ENCODE peak calls at places on chromosomes 2 and 18, in five cellular contexts. A, N, I, J and U are unnamed samples.

GRCh38 chr2:160324161-160324768 is 124.2 kb upstream of the ITGB6 start:
- DNase-seq in A (peak; percentile 63), J (peak; percentile 15), N (peak; percentile 56), I (peak; percentile 49), U (peak; percentile 29)

GRCh38 chr18:34018358-34018757 is 206.4 kb downstream of the NOL4 start:
- DNase-seq in N (no peak), A (no peak), J (no peak), I (no peak), U (no peak)

GRCh38 chr2:231102772-231103171 is 22.1 kb downstream of the HTR2B start:
- DNase-seq in N (no peak), I (no peak), A (no peak), J (no peak), U (no peak)

GRCh38 chr2:68806511-68807109 is 64.6 kb downstream of the BMP10 start:
- DNase-seq in I (no peak), N (peak; percentile 20), A (no peak), J (no peak), U (no peak)

GRCh38 chr2:20506281-20506685 is 59.4 kb downstream of the RHOB start:
- DNase-seq in I (no peak), A (no peak), N (no peak), J (no peak), U (no peak)

GRCh38 chr2:239697765-239698164 is 296.9 kb upstream of the HDAC4 start:
- DNase-seq in A (no peak), N (no peak), I (no peak), J (no peak), U (no peak)

GRCh38 chr2:180980943-180981898 is 816 bp downstream of the UBE2E3 start:
- DNase-seq in N (no peak), J (no peak), I (peak; percentile 55), A (no peak), U (no peak)

GRCh38 chr18:66819235-66819634 is 215.3 kb upstream of the CDH19 start:
- DNase-seq in I (no peak), A (no peak), N (no peak), J (no peak), U (no peak)

GRCh38 chr2:105573910-105574655 is 170.6 kb upstream of the NCK2 start:
- DNase-seq in I (no peak), N (no peak), J (no peak), A (no peak), U (no peak)

GRCh38 chr2:172489682-172490081 is 62.3 kb downstream of the ITGA6 start:
- DNase-seq in N (no peak), I (no peak), J (no peak), A (no peak), U (no peak)

GRCh38 chr2:240149943-240150784 is 9.7 kb upstream of the OTOS start:
- DNase-seq in N (no peak), I (peak; percentile 40), A (no peak), J (peak; percentile 71), U (peak; percentile 22)

GRCh38 chr2:183063083-183063482 is 15.5 kb upstream of the DUSP19 start:
- DNase-seq in A (no peak), N (no peak), I (no peak), J (peak; percentile 31), U (no peak)

GRCh38 chr2:193891021-193891420 is 1696.3 kb upstream of the TMEFF2 start:
- DNase-seq in N (no peak), I (no peak), A (no peak), J (no peak), U (no peak)

GRCh38 chr2:197952540-197953202 is 148.3 kb downstream of the PLCL1 start:
- DNase-seq in N (no peak), J (no peak), I (no peak), A (no peak), U (no peak)

GRCh38 chr2:118833716-118834439 is 13.6 kb downstream of the EN1 start:
- DNase-seq in J (no peak), N (no peak), A (no peak), I (no peak), U (no peak)

GRCh38 chr2:232310189-232310588 is 68.4 kb upstream of the ALPP start:
- DNase-seq in A (no peak), N (no peak), I (no peak), J (no peak), U (no peak)

GRCh38 chr2:174535757-174536703 is 49.2 kb upstream of the GPR155 start:
- DNase-seq in N (no peak), I (peak; percentile 85), A (no peak), J (no peak), U (no peak)

GRCh38 chr18:49757513-49758262 is 55.6 kb downstream of the ACAA2 start:
- DNase-seq in J (no peak), I (peak; percentile 2), N (peak; percentile 82), A (no peak), U (no peak)

GRCh38 chr2:70528276-70528675 is 25.4 kb downstream of the TGFA start:
- DNase-seq in A (no peak), I (no peak), J (no peak), N (no peak), U (no peak)

GRCh38 chr2:16664809-16665745 is 557 bp downstream of the CYRIA start:
- DNase-seq in A (no peak), N (no peak), J (peak; percentile 17), I (no peak), U (no peak)

GRCh38 chr18:5451871-5452270 is 91.9 kb downstream of the EPB41L3 start:
- DNase-seq in A (no peak), I (no peak), N (no peak), J (no peak), U (no peak)

GRCh38 chr2:147156970-147157369 is 687.9 kb upstream of the ACVR2A start:
- DNase-seq in A (no peak), N (no peak), J (no peak), I (no peak), U (no peak)

GRCh38 chr2:225779829-225780228 is 380.3 kb downstream of the NYAP2 start:
- DNase-seq in J (no peak), I (no peak), A (no peak), N (no peak), U (no peak)

GRCh38 chr2:120177011-120177621 is 46.1 kb downstream of the TMEM185B start:
- DNase-seq in A (no peak), J (no peak), N (no peak), I (peak; percentile 95), U (peak; percentile 86)

GRCh38 chr2:237786936-237787335 is 11.6 kb upstream of the RBM44 start:
- DNase-seq in J (no peak), N (no peak), I (no peak), A (no peak), U (no peak)

GRCh38 chr2:113886479-113887383 is 3.2 kb upstream of the ACTR3 start:
- DNase-seq in A (no peak), I (peak; percentile 89), N (peak; percentile 51), J (no peak), U (no peak)

GRCh38 chr2:111160758-111161157 is 40.0 kb downstream of the BCL2L11 start:
- DNase-seq in I (no peak), J (no peak), A (no peak), N (no peak), U (no peak)

GRCh38 chr18:79481041-79481790 is 85.5 kb downstream of the NFATC1 start:
- DNase-seq in J (no peak), A (no peak), N (peak; percentile 29), I (no peak), U (no peak)

GRCh38 chr2:84901593-84902120 is 3.8 kb upstream of the TMSB10 start:
- DNase-seq in I (no peak), N (no peak), J (no peak), A (no peak), U (no peak)

GRCh38 chr2:46481541-46482193 is 2.3 kb downstream of the TMEM247 start:
- DNase-seq in A (no peak), N (no peak), J (peak; percentile 35), I (no peak), U (no peak)

GRCh38 chr18:30889582-30890301 is 152.8 kb downstream of the DSC3 start:
- DNase-seq in J (no peak), I (peak; percentile 0), A (no peak), N (no peak), U (no peak)

GRCh38 chr2:165617720-165618119 is 148.2 kb downstream of the CSRNP3 start:
- DNase-seq in N (no peak), I (no peak), A (no peak), J (no peak), U (no peak)

GRCh38 chr2:199462167-199462976 is 4.6 kb upstream of the SATB2 start:
- DNase-seq in N (no peak), A (no peak), I (no peak), J (no peak), U (no peak)

GRCh38 chr2:130759906-130760753 is 4.8 kb downstream of the AMER3 start:
- DNase-seq in A (no peak), J (no peak), I (no peak), N (no peak), U (no peak)

GRCh38 chr18:61833387-61833786 is 59.4 kb downstream of the RNF152 start:
- DNase-seq in I (no peak), J (no peak), N (no peak), A (no peak), U (no peak)

GRCh38 chr18:9824862-9825479 is 60.8 kb upstream of the TXNDC2 start:
- DNase-seq in A (no peak), I (no peak), J (no peak), N (no peak), U (no peak)

GRCh38 chr18:9826666-9827065 is 59.1 kb upstream of the TXNDC2 start:
- DNase-seq in N (no peak), J (no peak), A (no peak), I (no peak), U (no peak)

GRCh38 chr18:9823805-9824473 is 61.8 kb upstream of the TXNDC2 start:
- DNase-seq in A (no peak), J (no peak), I (no peak), N (peak; percentile 33), U (no peak)

GRCh38 chr18:9824474-9824832 is 61.3 kb upstream of the TXNDC2 start:
- DNase-seq in J (no peak), A (no peak), N (no peak), I (no peak), U (no peak)

GRCh38 chr18:9825571-9826073 is 60.2 kb upstream of the TXNDC2 start:
- DNase-seq in J (peak; percentile 65), I (peak; percentile 2), N (peak; percentile 36), A (no peak), U (no peak)
- H3K4me3 ChIP-seq in J (no peak overlapping the region), I (no peak overlapping the region), N (no peak overlapping the region), A (no peak overlapping the region), U (no peak overlapping the region)

GRCh38 chr2:13218205-13218604 is 501.5 kb downstream of the TRIB2 start:
- DNase-seq in I (no peak), A (no peak), N (no peak), J (no peak), U (no peak)
- H3K9me3 ChIP-seq in I (no peaks in the 10 kb centered on the region), A (no peaks in the 10 kb centered on the region), N (no peaks in the 10 kb centered on the region), J (no peaks in the 10 kb centered on the region), U (no peaks in the 10 kb centered on the region)

GRCh38 chr2:100895934-100896685 is 76.2 kb downstream of the NPAS2 start:
- DNase-seq in J (no peak), A (no peak), I (no peak), N (no peak), U (no peak)
- H3K4me1 ChIP-seq in J (peaks cover 61% of the 10 kb centered on the region), A (no peaks in the 10 kb centered on the region), I (no peaks in the 10 kb centered on the region), N (no peaks in the 10 kb centered on the region), U (no peaks in the 10 kb centered on the region)

GRCh38 chr18:77000527-77000926 is 132.1 kb downstream of the MBP start:
- DNase-seq in J (peak; percentile 23), N (peak; percentile 63), I (peak; percentile 40), A (peak; percentile 45), U (peak; percentile 24)
- H3K4me3 ChIP-seq in J (no peak overlapping the region), N (no peak overlapping the region), I (no peak overlapping the region), A (no peak overlapping the region), U (peak overlapping the region; percentile 33)